ENCODE peak calls at places on chromosomes 2 and 18, in nine cellular contexts. U, K, C, M, X, V, E, W and B are unnamed samples.

GRCh38 chr2:218501665-218502064 is 66.5 kb downstream of the USP37 start:
- DNase-seq in X (no peak), W (no peak), K (no peak), E (no peak), U (no peak), V (no peak), M (no peak), C (no peak), B (no peak)

GRCh38 chr2:101387151-101387807 is at the start of gene CREG2:
- DNase-seq in X (peak), W (peak), K (peak), E (peak), U (peak), M (peak), V (peak), C (peak), B (peak)

GRCh38 chr2:27133195-27133875 is 1.1 kb downstream of the PREB start:
- DNase-seq in X (no peak), K (no peak), M (peak), U (no peak), E (no peak), W (no peak), C (no peak), V (no peak), B (no peak)

GRCh38 chr2:238850096-238850495 is 2.2 kb downstream of the TWIST2 start:
- DNase-seq in M (no peak), U (no peak), W (no peak), C (no peak), V (no peak), K (no peak), X (no peak), E (no peak), B (no peak)

GRCh38 chr2:239569401-239570090 is 168.7 kb upstream of the HDAC4 start:
- DNase-seq in X (no peak), M (no peak), V (no peak), E (no peak), K (no peak), C (no peak), W (no peak), U (no peak), B (no peak)

GRCh38 chr18:1229634-1230033 is 325.0 kb downstream of the ADCYAP1 start:
- DNase-seq in M (no peak), U (no peak), C (no peak), W (no peak), E (no peak), K (no peak), X (no peak), V (no peak), B (no peak)

GRCh38 chr18:53361044-53361443 is 863.4 kb downstream of the MBD2 start:
- DNase-seq in C (no peak), E (no peak), U (peak), X (no peak), K (no peak), M (no peak), V (no peak), W (no peak), B (no peak)

GRCh38 chr2:238896641-238897040 is 48.8 kb downstream of the TWIST2 start:
- DNase-seq in K (no peak), W (no peak), V (no peak), U (no peak), E (no peak), M (no peak), X (no peak), C (no peak), B (no peak)

GRCh38 chr2:212154392-212154791 is 384.2 kb downstream of the ERBB4 start:
- DNase-seq in C (no peak), V (no peak), M (no peak), E (no peak), K (no peak), U (no peak), X (no peak), W (no peak), B (no peak)